ENCODE peak calls at places on chromosome 13, in nine cellular contexts. P, V, L, I, M, R, C, N and E are unnamed samples.

GRCh38 chr13:50403311-50403710 is 388.1 kb downstream of the KCNRG start:
- DNase-seq in R (no peak), M (peak), P (no peak), C (no peak), V (no peak), N (no peak), I (no peak), L (no peak), E (no peak)

GRCh38 chr13:95288899-95289500 is 12.3 kb downstream of the ABCC4 start:
- DNase-seq in R (no peak), C (no peak), P (no peak), N (no peak), M (no peak), L (no peak), I (no peak), V (no peak), E (no peak)

GRCh38 chr13:95212962-95213850 is 88.0 kb downstream of the ABCC4 start:
- DNase-seq in P (no peak), V (no peak), L (no peak), M (no peak), I (no peak), R (no peak), N (no peak), C (no peak), E (no peak)

GRCh38 chr13:49786609-49787008 is 5.9 kb downstream of the KPNA3 start:
- DNase-seq in N (no peak), P (no peak), C (no peak), I (no peak), R (no peak), V (no peak), L (no peak), M (no peak), E (no peak)

GRCh38 chr13:34591801-34592454 is 350.1 kb upstream of the NBEA start:
- DNase-seq in M (no peak), N (peak), P (no peak), V (peak), I (peak), C (no peak), R (no peak), L (no peak), E (no peak)

GRCh38 chr13:94178625-94179244 is 300.7 kb downstream of the DCT start:
- DNase-seq in V (no peak), P (no peak), L (no peak), I (no peak), M (no peak), C (no peak), R (no peak), N (no peak), E (no peak)

GRCh38 chr13:88622362-88622973 is 951.3 kb downstream of the SLITRK5 start:
- DNase-seq in L (peak), I (no peak), R (no peak), P (no peak), M (no peak), N (no peak), C (no peak), V (no peak), E (no peak)

GRCh38 chr13:25529425-25529824 is 157.7 kb downstream of the ATP8A2 start:
- DNase-seq in P (no peak), V (no peak), I (no peak), N (no peak), C (no peak), L (no peak), M (no peak), R (no peak), E (no peak)

GRCh38 chr13:114118086-114118762 is 14.2 kb downstream of the RASA3 start:
- DNase-seq in M (peak), C (no peak), L (no peak), V (no peak), N (no peak), R (no peak), P (peak), I (peak), E (no peak)

GRCh38 chr13:94558721-94559120 is 37.2 kb downstream of the TGDS start:
- DNase-seq in V (no peak), I (no peak), P (no peak), L (peak), R (no peak), C (no peak), M (no peak), N (no peak), E (no peak)

GRCh38 chr13:60090579-60090978 is 73.1 kb downstream of the DIAPH3 start:
- DNase-seq in R (no peak), P (no peak), N (no peak), L (no peak), I (no peak), C (peak), V (no peak), M (no peak), E (no peak)

DNA sequence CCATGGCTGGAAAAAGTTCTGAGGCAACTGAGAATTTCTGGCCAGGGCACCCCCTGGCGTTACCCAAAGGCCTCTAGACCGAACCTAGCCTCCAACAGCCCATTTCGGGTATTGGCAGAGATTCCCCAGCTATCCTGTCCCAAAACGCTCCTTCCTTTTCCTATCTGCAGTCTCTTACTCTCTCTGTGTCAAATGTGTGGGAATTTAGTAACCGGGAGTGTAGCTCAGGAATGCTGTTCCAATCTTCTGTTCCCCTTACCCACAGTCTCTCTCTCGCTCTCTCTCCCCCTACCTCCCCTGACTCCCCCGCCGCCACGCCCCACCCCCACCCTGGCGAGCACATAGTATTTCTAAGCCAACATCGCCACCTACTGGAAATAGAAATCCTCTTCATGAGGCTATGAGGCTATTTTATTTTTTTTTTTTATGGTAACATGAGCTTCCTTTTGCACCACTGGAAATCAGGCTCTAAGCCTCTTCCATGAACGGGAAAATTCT is 27.0 kb downstream of the OXGR1 start:
- DNase-seq in C (no peak), V (no peak), L (peak), M (no peak), P (no peak), N (no peak), I (no peak), R (no peak), E (no peak)
- TF ChIP-seq CTCF in C (no peak), V (no peak), L (peak), M (no peak), P (no peak), N (no peak), I (no peak), R (no peak), E (no peak)

DNA sequence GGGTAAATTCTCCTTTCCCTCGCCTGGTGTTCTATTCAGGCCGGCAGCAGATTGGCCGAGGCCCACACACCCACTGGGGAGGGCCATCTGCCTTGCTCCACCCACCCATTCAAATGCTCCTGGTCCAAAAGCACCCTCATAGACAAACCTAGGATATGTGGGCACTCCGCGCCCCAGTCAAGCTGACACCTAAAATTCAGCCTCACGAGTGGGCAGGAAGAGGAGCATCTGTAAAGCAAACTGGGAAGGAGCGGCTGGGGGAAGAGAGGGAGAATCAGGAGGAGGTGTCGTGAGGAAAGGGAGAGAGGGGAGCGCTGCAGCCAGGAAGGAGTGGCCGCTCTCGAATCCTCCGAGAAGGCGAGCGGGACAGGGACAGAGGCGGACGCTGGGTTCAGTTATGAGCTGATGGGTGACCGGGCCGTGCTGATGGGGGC is 136.9 kb downstream of the USP12 start:
- DNase-seq in M (no peak), P (no peak), V (no peak), R (no peak), C (no peak), N (peak), I (no peak), L (peak), E (no peak)
- H3K27ac ChIP-seq in M (no peak), P (no peak), V (no peak), R (no peak), C (no peak), N (no peak), I (no peak), L (no peak), E (no peak)

GRCh38 chr13:91270031-91270430 is 77.5 kb upstream of the MIR17HG start:
- DNase-seq in L (no peak), I (no peak), V (no peak), P (peak), M (no peak), N (no peak), C (no peak), R (no peak), E (no peak)

GRCh38 chr13:91272235-91272777 is 75.2 kb upstream of the MIR17HG start:
- DNase-seq in P (no peak), C (no peak), N (no peak), L (no peak), I (no peak), V (no peak), R (no peak), M (no peak), E (no peak)

GRCh38 chr13:91273675-91274074 is 73.8 kb upstream of the MIR17HG start:
- DNase-seq in V (no peak), C (no peak), L (no peak), I (no peak), N (no peak), P (no peak), M (no peak), R (no peak), E (no peak)

GRCh38 chr13:91264484-91264883 is 83.0 kb upstream of the MIR17HG start:
- DNase-seq in R (no peak), I (no peak), L (no peak), P (no peak), N (no peak), M (no peak), C (no peak), V (no peak), E (no peak)

GRCh38 chr13:91269237-91269636 is 78.2 kb upstream of the MIR17HG start:
- DNase-seq in C (no peak), R (no peak), M (no peak), I (no peak), V (no peak), P (no peak), N (no peak), L (no peak), E (no peak)
- H3K4me3 ChIP-seq in C (no peak), R (no peak), M (no peak), I (no peak), V (no peak), P (no peak), N (no peak), L (no peak), E (no peak)

GRCh38 chr13:64154514-64154913 is 2738.9 kb upstream of the PCDH20 start:
- DNase-seq in C (peak), N (no peak), P (no peak), V (no peak), M (no peak), L (peak), R (no peak), I (no peak), E (no peak)
- TF ChIP-seq CTCF in C (no peak), N (peak), P (no peak), V (no peak), M (no peak), L (peak), R (peak), I (no peak), E (no peak)

GRCh38 chr13:48737689-48738088 is 84.0 kb downstream of the CYSLTR2 start:
- DNase-seq in C (no peak), L (no peak), P (no peak), N (no peak), R (no peak), V (no peak), I (no peak), M (no peak), E (no peak)
- H3K27ac ChIP-seq in C (no peak), L (no peak), P (no peak), N (no peak), R (no peak), V (no peak), I (no peak), M (no peak), E (no peak)

DNA sequence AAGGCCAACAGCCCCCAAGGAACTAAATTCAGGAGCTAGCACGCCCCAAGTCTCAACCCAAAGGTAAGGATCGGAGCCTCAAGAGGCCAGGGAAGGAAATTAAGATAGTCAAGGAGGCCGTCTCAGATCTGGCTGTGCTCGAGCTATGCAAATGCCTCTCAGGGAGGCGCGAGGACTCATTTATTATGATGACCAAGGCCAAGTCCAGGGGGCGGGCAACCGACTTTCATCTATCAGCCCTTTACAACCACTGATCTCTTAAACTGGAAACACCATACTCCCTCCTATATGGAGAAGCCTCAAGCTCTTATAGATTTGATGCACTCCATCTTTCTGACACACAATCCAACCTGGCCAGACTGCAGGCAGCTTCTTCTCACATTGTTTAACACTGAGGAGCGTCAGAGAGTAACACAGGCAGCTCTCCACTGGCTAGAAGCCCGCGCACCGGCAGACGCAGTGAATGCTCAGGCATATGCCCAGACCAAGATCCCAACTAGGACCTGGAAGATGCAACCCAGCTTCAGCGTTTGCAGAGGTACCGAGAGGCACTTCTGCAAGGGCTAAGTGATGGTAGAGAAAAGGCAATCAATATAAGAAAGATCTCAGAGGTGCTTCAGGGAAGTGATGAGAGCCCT is 9.6 kb upstream of the SLC15A1 start:
- DNase-seq in M (no peak), L (no peak), N (no peak), P (no peak), V (no peak), C (no peak), I (no peak), R (no peak), E (no peak)
- H3K4me3 ChIP-seq in M (no peak), L (no peak), N (peak), P (no peak), V (no peak), C (peak), I (peak), R (peak), E (no peak)

DNA sequence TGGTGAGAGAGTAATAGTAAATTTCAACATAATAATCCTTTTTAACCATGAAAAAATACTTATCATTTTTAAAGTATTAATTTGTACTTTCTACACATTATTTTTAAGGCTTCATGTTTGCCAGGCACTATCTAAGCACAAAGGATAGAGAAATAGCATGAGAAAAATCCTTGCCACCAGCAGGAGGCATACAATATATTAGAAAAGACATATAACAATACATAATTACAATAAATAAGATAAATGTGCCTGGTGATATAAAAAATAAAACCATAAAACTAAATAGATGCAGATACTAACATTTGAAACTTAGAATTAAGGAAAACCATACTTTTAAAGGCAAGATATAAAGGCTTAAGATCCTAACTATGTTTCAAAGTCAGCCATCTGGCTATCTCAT is 1256.4 kb downstream of the DIAPH3 start:
- DNase-seq in N (no peak), L (no peak), V (no peak), I (no peak), P (no peak), R (no peak), C (peak), M (no peak), E (no peak)
- TF ChIP-seq CTCF in N (peak), L (no peak), V (no peak), I (no peak), P (peak), R (peak), C (no peak), M (no peak), E (no peak)

GRCh38 chr13:51770160-51770559 is 33.8 kb downstream of the DHRS12 start:
- DNase-seq in N (no peak), C (no peak), I (no peak), L (no peak), P (no peak), M (no peak), R (no peak), V (no peak), E (no peak)
- H3K27ac ChIP-seq in N (peak), C (no peak), I (peak), L (no peak), P (no peak), M (peak), R (no peak), V (no peak), E (peak)